ENCODE peak calls at places on chromosomes 13 and 19, in five cellular contexts. I is activated T-helper 1 cell treated with anti-CD3 and anti-CD28 coated beads, Interleukin-2, amount 50 U/mL, for 16 hours; C is CD8-positive, alpha-beta T cell; L is activated naive CD8-positive, alpha-beta T cell treated with anti-CD3 and anti-CD28 coated beads for 36 hours; E is Ammon's horn. K is an unnamed sample.

GRCh38 chr13:113064534-113065405 is 40.8 kb upstream of the F7 start:
- DNase-seq in I (no peak), C (no peak), L (no peak), E (no peak), K (peak; percentile 37)

GRCh38 chr19:40236366-40236765 is 9.9 kb upstream of the CCNP start:
- DNase-seq in I (no peak), C (no peak), L (no peak), E (no peak), K (no peak)

GRCh38 chr13:40609972-40610726 is 56.3 kb downstream of the FOXO1 start:
- DNase-seq in I (no peak), C (no peak), L (no peak), E (no peak), K (peak; percentile 44)

GRCh38 chr19:33492951-33493350 is 28.6 kb downstream of the PEPD start:
- DNase-seq in I (no peak), C (no peak), L (no peak), E (no peak), K (no peak)

GRCh38 chr13:28582225-28582891 is 76.6 kb upstream of the POMP start:
- DNase-seq in I (no peak), C (no peak), L (peak; percentile 13), E (no peak), K (peak; percentile 64)

GRCh38 chr13:77696863-77697207 is 652 bp upstream of the SLAIN1 start:
- DNase-seq in I (no peak), C (no peak), L (no peak), E (no peak), K (no peak)

GRCh38 chr19:12969292-12969988 is at the start of gene DAND5:
- DNase-seq in I (no peak), C (no peak), L (no peak), E (peak; percentile 56), K (no peak)

GRCh38 chr19:35114656-35115537 is 726 bp upstream of the FXYD3 start:
- DNase-seq in I (peak; percentile 45), C (peak; percentile 65), L (peak; percentile 70), E (peak; percentile 94), K (peak; percentile 54)

GRCh38 chr19:12918253-12918652 is 840 bp downstream of the SYCE2 start:
- DNase-seq in I (no peak), C (no peak), L (no peak), E (no peak), K (no peak)

GRCh38 chr19:58154287-58154678 is 3.7 kb upstream of the ZNF329 start:
- DNase-seq in I (no peak), C (no peak), L (peak; percentile 11), E (peak; percentile 18), K (peak; percentile 64)

GRCh38 chr13:62209539-62209938 is 793.9 kb upstream of the PCDH20 start:
- DNase-seq in I (no peak), C (no peak), L (no peak), E (no peak), K (no peak)

GRCh38 chr19:47232422-47233211 is 1.6 kb upstream of the BBC3 start:
- DNase-seq in I (no peak), C (no peak), L (peak; percentile 52), E (no peak), K (peak; percentile 44)

GRCh38 chr19:19372656-19373416 is 32.6 kb upstream of the GATAD2A start:
- DNase-seq in I (no peak), C (no peak), L (peak; percentile 24), E (peak; percentile 67), K (peak; percentile 65)

GRCh38 chr13:51978836-51979556 is 32.3 kb downstream of the ATP7B start:
- DNase-seq in I (no peak), C (no peak), L (no peak), E (no peak), K (peak; percentile 17)